ENCODE peak calls at places on chromosome 11, in five cellular contexts. V, I, N, Z and Q are unnamed samples.

GRCh38 chr11:12110714-12111481 is 508 bp downstream of the MICAL2 start:
- DNase-seq in V (peak), N (peak), I (peak), Z (peak), Q (peak)

GRCh38 chr11:117940736-117941135 is 11.5 kb upstream of the TMPRSS13 start:
- DNase-seq in Z (no peak), N (no peak), V (no peak), I (no peak), Q (no peak)

GRCh38 chr11:3642071-3642951 is 519 bp upstream of the ART5 start:
- DNase-seq in V (peak), Z (peak), I (peak), N (peak), Q (peak)

GRCh38 chr11:14463623-14464022 is 36.0 kb downstream of the COPB1 start:
- DNase-seq in V (no peak), Z (no peak), N (no peak), I (no peak), Q (no peak)

GRCh38 chr11:41659990-41660389 is 200.5 kb upstream of the LRRC4C start:
- DNase-seq in V (no peak), N (peak), Z (no peak), I (no peak), Q (peak)

GRCh38 chr11:87298155-87298554 is 260.4 kb downstream of the TMEM135 start:
- DNase-seq in V (no peak), Z (no peak), I (no peak), N (no peak), Q (no peak)

GRCh38 chr11:844693-845644 is 2.3 kb downstream of the TSPAN4 start:
- DNase-seq in Z (peak), I (peak), N (no peak), V (peak), Q (no peak)

GRCh38 chr11:6298605-6299004 is 21.7 kb downstream of the CAVIN3 start:
- DNase-seq in V (peak), I (peak), N (peak), Z (peak), Q (no peak)

GRCh38 chr11:78773077-78773476 is 198.4 kb upstream of the NARS2 start:
- DNase-seq in V (peak), I (no peak), Z (no peak), N (no peak), Q (no peak)

GRCh38 chr11:34240150-34240494 is 117.7 kb downstream of the ABTB2 start:
- DNase-seq in V (no peak), N (no peak), I (no peak), Z (no peak), Q (no peak)

GRCh38 chr11:121337078-121337477 is 44.5 kb downstream of the SC5D start:
- DNase-seq in V (no peak), Z (no peak), N (no peak), I (no peak), Q (no peak)

GRCh38 chr11:110251837-110252236 is 44.6 kb downstream of the RDX start:
- DNase-seq in Z (peak), I (no peak), N (peak), V (peak), Q (peak)

GRCh38 chr11:71930556-71931244 is 1.9 kb downstream of the RNF121 start:
- DNase-seq in I (no peak), V (no peak), N (no peak), Z (no peak), Q (no peak)

GRCh38 chr11:133946018-133946417 is 10.8 kb downstream of the IGSF9B start:
- DNase-seq in I (no peak), V (no peak), N (no peak), Z (no peak), Q (no peak)

GRCh38 chr11:73249304-73249703 is 22.8 kb upstream of the P2RY6 start:
- DNase-seq in I (no peak), V (peak), Z (no peak), N (no peak), Q (no peak)

GRCh38 chr11:70281114-70281729 is 10.7 kb downstream of the PPFIA1 start:
- DNase-seq in N (no peak), I (no peak), Z (no peak), V (peak), Q (no peak)

GRCh38 chr11:59755701-59756495 is 722 bp downstream of the STX3 start:
- DNase-seq in I (peak), V (peak), N (peak), Z (peak), Q (peak)

GRCh38 chr11:108224908-108225786 is 2.3 kb downstream of the ATM start:
- DNase-seq in I (peak), V (no peak), Z (no peak), N (no peak), Q (no peak)

GRCh38 chr11:108973402-108974119 is 308.7 kb downstream of the DDX10 start:
- DNase-seq in Z (no peak), N (no peak), I (no peak), V (peak), Q (no peak)

GRCh38 chr11:59191095-59191494 is 19.2 kb downstream of the DTX4 start:
- DNase-seq in V (no peak), N (no peak), I (no peak), Z (no peak), Q (no peak)

GRCh38 chr11:107040447-107041444 is 22.5 kb upstream of the GUCY1A2 start:
- DNase-seq in N (no peak), Z (no peak), V (peak), I (no peak), Q (no peak)

GRCh38 chr11:58276151-58276550 is 8.1 kb upstream of the OR10W1 start:
- DNase-seq in V (no peak), I (no peak), Z (no peak), N (no peak), Q (no peak)

GRCh38 chr11:75474878-75475766 is 42.1 kb upstream of the KLHL35 start:
- DNase-seq in V (peak), I (peak), Z (no peak), N (no peak), Q (no peak)

GRCh38 chr11:27514076-27514475 is 7.5 kb upstream of the LIN7C start:
- DNase-seq in I (no peak), N (no peak), V (no peak), Z (no peak), Q (no peak)

GRCh38 chr11:126152586-126152985 is 58.9 kb downstream of the RPUSD4 start:
- DNase-seq in V (no peak), I (no peak), N (no peak), Z (no peak), Q (no peak)

GRCh38 chr11:110613526-110613925 is 98.7 kb downstream of the ARHGAP20 start:
- DNase-seq in Z (no peak), N (no peak), V (peak), I (no peak), Q (no peak)

GRCh38 chr11:134050541-134051383 is 18.1 kb upstream of the JAM3 start:
- DNase-seq in Z (peak), I (peak), N (peak), V (peak), Q (peak)

GRCh38 chr11:102620858-102621561 is 4.1 kb downstream of the MMP20 start:
- DNase-seq in N (no peak), I (no peak), Z (no peak), V (peak), Q (no peak)

GRCh38 chr11:130650456-130651068 is 202.1 kb downstream of the ADAMTS15 start:
- DNase-seq in I (no peak), V (no peak), Z (no peak), N (no peak), Q (no peak)

GRCh38 chr11:120305286-120305685 is 19.8 kb upstream of the TLCD5 start:
- DNase-seq in Z (peak), I (no peak), V (no peak), N (no peak), Q (no peak)

GRCh38 chr11:12457030-12457600 is 79.7 kb downstream of the PARVA start:
- DNase-seq in N (no peak), Z (no peak), I (no peak), V (peak), Q (no peak)

GRCh38 chr11:65891180-65892136 is 985 bp downstream of the CCDC85B start:
- DNase-seq in I (peak), N (peak), V (no peak), Z (peak), Q (no peak)

GRCh38 chr11:115439385-115439784 is 64.8 kb downstream of the CADM1 start:
- DNase-seq in I (no peak), Z (no peak), V (no peak), N (no peak), Q (no peak)

GRCh38 chr11:76206327-76207081 is at the start of gene WNT11:
- DNase-seq in I (peak), N (peak), Z (peak), V (no peak), Q (no peak)

GRCh38 chr11:61874460-61874809 is 16.9 kb downstream of the FADS3 start:
- DNase-seq in Z (no peak), V (no peak), I (no peak), N (no peak), Q (no peak)

GRCh38 chr11:9460322-9461067 is at the start of gene ZNF143:
- DNase-seq in I (peak), V (peak), N (peak), Z (peak), Q (peak)

GRCh38 chr11:120030411-120030810 is 107.5 kb downstream of the TRIM29 start:
- DNase-seq in V (no peak), N (no peak), I (no peak), Z (no peak), Q (no peak)